ENCODE peak calls at places on chromosomes 13 and 19, in nine cellular contexts. One of them, this sample, is unnamed. For H3K36me3, the result is how much of the 10 kb centered on the place peaks cover.

GRCh38 chr19:30686911-30687566 is 314.9 kb downstream of the ZNF536 start:
- DNase-seq in heart right ventricle: no peak
- DNase-seq in Peyer's patch: no peak
- DNase-seq in GM23338: peak
- DNase-seq in tibial artery: no peak
- DNase-seq in right atrium auricular region: no peak
- DNase-seq in CD4-positive, CD25-positive, alpha-beta regulatory T cell: no peak
- DNase-seq in brain microvascular endothelial cell: no peak
- DNase-seq in upper lobe of left lung: no peak
- DNase-seq in this sample: no peak

GRCh38 chr13:40589285-40590109 is 76.9 kb downstream of the FOXO1 start:
- DNase-seq in heart right ventricle: peak
- DNase-seq in Peyer's patch: peak
- DNase-seq in GM23338: no peak
- DNase-seq in tibial artery: peak
- DNase-seq in right atrium auricular region: no peak
- DNase-seq in CD4-positive, CD25-positive, alpha-beta regulatory T cell: no peak
- DNase-seq in brain microvascular endothelial cell: peak
- DNase-seq in upper lobe of left lung: peak
- DNase-seq in this sample: no peak

GRCh38 chr19:2037676-2038255 is 13.3 kb downstream of the MKNK2 start:
- DNase-seq in heart right ventricle: no peak
- DNase-seq in Peyer's patch: peak
- DNase-seq in GM23338: no peak
- DNase-seq in tibial artery: no peak
- DNase-seq in right atrium auricular region: no peak
- DNase-seq in CD4-positive, CD25-positive, alpha-beta regulatory T cell: no peak
- DNase-seq in brain microvascular endothelial cell: no peak
- DNase-seq in upper lobe of left lung: peak
- DNase-seq in this sample: no peak

GRCh38 chr19:30733826-30734550 is 361.8 kb downstream of the ZNF536 start:
- DNase-seq in heart right ventricle: no peak
- DNase-seq in Peyer's patch: no peak
- DNase-seq in GM23338: peak
- DNase-seq in tibial artery: no peak
- DNase-seq in right atrium auricular region: no peak
- DNase-seq in CD4-positive, CD25-positive, alpha-beta regulatory T cell: no peak
- DNase-seq in brain microvascular endothelial cell: no peak
- DNase-seq in upper lobe of left lung: no peak
- DNase-seq in this sample: no peak

GRCh38 chr13:47933688-47934011 is 67.4 kb downstream of the SUCLA2 start:
- DNase-seq in heart right ventricle: no peak
- DNase-seq in Peyer's patch: no peak
- DNase-seq in GM23338: no peak
- DNase-seq in tibial artery: no peak
- DNase-seq in right atrium auricular region: no peak
- DNase-seq in CD4-positive, CD25-positive, alpha-beta regulatory T cell: no peak
- DNase-seq in brain microvascular endothelial cell: peak
- DNase-seq in upper lobe of left lung: no peak
- DNase-seq in this sample: no peak

GRCh38 chr13:74288361-74288911 is 154.2 kb upstream of the KLF12 start:
- DNase-seq in heart right ventricle: peak
- DNase-seq in Peyer's patch: peak
- DNase-seq in GM23338: peak
- DNase-seq in tibial artery: no peak
- DNase-seq in right atrium auricular region: no peak
- DNase-seq in CD4-positive, CD25-positive, alpha-beta regulatory T cell: no peak
- DNase-seq in brain microvascular endothelial cell: no peak
- DNase-seq in upper lobe of left lung: peak
- DNase-seq in this sample: peak

GRCh38 chr13:113664751-113665581 is 2.1 kb upstream of the GRK1 start:
- DNase-seq in heart right ventricle: no peak
- DNase-seq in Peyer's patch: peak
- DNase-seq in GM23338: no peak
- DNase-seq in tibial artery: peak
- DNase-seq in right atrium auricular region: no peak
- DNase-seq in CD4-positive, CD25-positive, alpha-beta regulatory T cell: no peak
- DNase-seq in brain microvascular endothelial cell: no peak
- DNase-seq in upper lobe of left lung: peak
- DNase-seq in this sample: no peak

GRCh38 chr13:96490590-96490989 is 400.7 kb downstream of the HS6ST3 start:
- DNase-seq in heart right ventricle: no peak
- DNase-seq in Peyer's patch: no peak
- DNase-seq in GM23338: no peak
- DNase-seq in tibial artery: no peak
- DNase-seq in right atrium auricular region: no peak
- DNase-seq in CD4-positive, CD25-positive, alpha-beta regulatory T cell: no peak
- DNase-seq in brain microvascular endothelial cell: no peak
- DNase-seq in upper lobe of left lung: no peak
- DNase-seq in this sample: no peak

GRCh38 chr13:78623132-78623531 is 19.8 kb upstream of the POU4F1 start:
- DNase-seq in heart right ventricle: no peak
- DNase-seq in Peyer's patch: no peak
- DNase-seq in GM23338: no peak
- DNase-seq in tibial artery: no peak
- DNase-seq in right atrium auricular region: no peak
- DNase-seq in CD4-positive, CD25-positive, alpha-beta regulatory T cell: no peak
- DNase-seq in brain microvascular endothelial cell: no peak
- DNase-seq in upper lobe of left lung: no peak
- DNase-seq in this sample: no peak

GRCh38 chr19:56105090-56105701 is 15.9 kb downstream of the ZNF787 start:
- DNase-seq in heart right ventricle: peak
- DNase-seq in Peyer's patch: peak
- DNase-seq in GM23338: peak
- DNase-seq in tibial artery: peak
- DNase-seq in right atrium auricular region: peak
- DNase-seq in CD4-positive, CD25-positive, alpha-beta regulatory T cell: peak
- DNase-seq in brain microvascular endothelial cell: no peak
- DNase-seq in upper lobe of left lung: peak
- DNase-seq in this sample: peak

GRCh38 chr19:17311455-17312248 is 2.3 kb downstream of the DDA1 start:
- DNase-seq in heart right ventricle: no peak
- DNase-seq in Peyer's patch: no peak
- DNase-seq in GM23338: no peak
- DNase-seq in tibial artery: no peak
- DNase-seq in right atrium auricular region: no peak
- DNase-seq in CD4-positive, CD25-positive, alpha-beta regulatory T cell: no peak
- DNase-seq in brain microvascular endothelial cell: peak
- DNase-seq in upper lobe of left lung: no peak
- DNase-seq in this sample: no peak

GRCh38 chr13:91085127-91085526 is 262.4 kb upstream of the MIR17HG start:
- DNase-seq in heart right ventricle: no peak
- DNase-seq in Peyer's patch: no peak
- DNase-seq in GM23338: no peak
- DNase-seq in tibial artery: no peak
- DNase-seq in right atrium auricular region: no peak
- DNase-seq in CD4-positive, CD25-positive, alpha-beta regulatory T cell: no peak
- DNase-seq in brain microvascular endothelial cell: no peak
- DNase-seq in upper lobe of left lung: no peak
- DNase-seq in this sample: no peak

GRCh38 chr19:45564131-45564780 is 20.3 kb downstream of the OPA3 start:
- DNase-seq in heart right ventricle: no peak
- DNase-seq in Peyer's patch: peak
- DNase-seq in GM23338: peak
- DNase-seq in tibial artery: no peak
- DNase-seq in right atrium auricular region: no peak
- DNase-seq in CD4-positive, CD25-positive, alpha-beta regulatory T cell: no peak
- DNase-seq in brain microvascular endothelial cell: no peak
- DNase-seq in upper lobe of left lung: no peak
- DNase-seq in this sample: no peak

GRCh38 chr13:20847298-20847697 is 55.2 kb downstream of the XPO4 start:
- DNase-seq in heart right ventricle: no peak
- DNase-seq in Peyer's patch: no peak
- DNase-seq in GM23338: peak
- DNase-seq in tibial artery: no peak
- DNase-seq in right atrium auricular region: no peak
- DNase-seq in CD4-positive, CD25-positive, alpha-beta regulatory T cell: no peak
- DNase-seq in brain microvascular endothelial cell: peak
- DNase-seq in upper lobe of left lung: no peak
- DNase-seq in this sample: peak

GRCh38 chr19:3080281-3080680 is 13.9 kb upstream of the GNA11 start:
- DNase-seq in heart right ventricle: no peak
- DNase-seq in Peyer's patch: peak
- DNase-seq in GM23338: no peak
- DNase-seq in tibial artery: no peak
- DNase-seq in right atrium auricular region: no peak
- DNase-seq in CD4-positive, CD25-positive, alpha-beta regulatory T cell: no peak
- DNase-seq in brain microvascular endothelial cell: peak
- DNase-seq in upper lobe of left lung: no peak
- DNase-seq in this sample: peak

GRCh38 chr19:47444388-47444821 is 25.1 kb upstream of the MEIS3 start:
- DNase-seq in heart right ventricle: no peak
- DNase-seq in Peyer's patch: no peak
- DNase-seq in GM23338: peak
- DNase-seq in tibial artery: no peak
- DNase-seq in right atrium auricular region: no peak
- DNase-seq in CD4-positive, CD25-positive, alpha-beta regulatory T cell: peak
- DNase-seq in brain microvascular endothelial cell: no peak
- DNase-seq in upper lobe of left lung: no peak
- DNase-seq in this sample: no peak

GRCh38 chr19:10037809-10038208 is 24.5 kb downstream of the RDH8 start:
- DNase-seq in heart right ventricle: no peak
- DNase-seq in Peyer's patch: no peak
- DNase-seq in GM23338: no peak
- DNase-seq in tibial artery: no peak
- DNase-seq in right atrium auricular region: no peak
- DNase-seq in CD4-positive, CD25-positive, alpha-beta regulatory T cell: no peak
- DNase-seq in brain microvascular endothelial cell: no peak
- DNase-seq in upper lobe of left lung: no peak
- DNase-seq in this sample: no peak

GRCh38 chr19:45161715-45162463 is 1.1 kb upstream of the NKPD1 start:
- DNase-seq in heart right ventricle: peak
- DNase-seq in Peyer's patch: no peak
- DNase-seq in GM23338: peak
- DNase-seq in tibial artery: no peak
- DNase-seq in right atrium auricular region: no peak
- DNase-seq in CD4-positive, CD25-positive, alpha-beta regulatory T cell: no peak
- DNase-seq in brain microvascular endothelial cell: no peak
- DNase-seq in upper lobe of left lung: no peak
- DNase-seq in this sample: no peak

GRCh38 chr13:87123987-87124784 is 547.0 kb upstream of the SLITRK5 start:
- DNase-seq in heart right ventricle: peak
- DNase-seq in Peyer's patch: no peak
- DNase-seq in GM23338: peak
- DNase-seq in tibial artery: no peak
- DNase-seq in right atrium auricular region: no peak
- DNase-seq in CD4-positive, CD25-positive, alpha-beta regulatory T cell: no peak
- DNase-seq in brain microvascular endothelial cell: peak
- DNase-seq in upper lobe of left lung: peak
- DNase-seq in this sample: no peak

GRCh38 chr13:31067416-31068118 is 94.1 kb downstream of the HSPH1 start:
- DNase-seq in heart right ventricle: no peak
- DNase-seq in Peyer's patch: no peak
- DNase-seq in GM23338: no peak
- DNase-seq in tibial artery: no peak
- DNase-seq in right atrium auricular region: no peak
- DNase-seq in CD4-positive, CD25-positive, alpha-beta regulatory T cell: no peak
- DNase-seq in brain microvascular endothelial cell: peak
- DNase-seq in upper lobe of left lung: no peak
- DNase-seq in this sample: no peak

GRCh38 chr19:995051-995827 is 5.0 kb upstream of the GRIN3B start:
- DNase-seq in heart right ventricle: no peak
- DNase-seq in Peyer's patch: no peak
- DNase-seq in GM23338: no peak
- DNase-seq in tibial artery: no peak
- DNase-seq in right atrium auricular region: no peak
- DNase-seq in CD4-positive, CD25-positive, alpha-beta regulatory T cell: no peak
- DNase-seq in brain microvascular endothelial cell: no peak
- DNase-seq in upper lobe of left lung: peak
- DNase-seq in this sample: no peak
- H3K36me3 ChIP-seq in heart right ventricle: under half
- H3K36me3 ChIP-seq in Peyer's patch: under half
- H3K36me3 ChIP-seq in GM23338: under half
- H3K36me3 ChIP-seq in tibial artery: under half
- H3K36me3 ChIP-seq in right atrium auricular region: under half
- H3K36me3 ChIP-seq in CD4-positive, CD25-positive, alpha-beta regulatory T cell: under half
- H3K36me3 ChIP-seq in brain microvascular endothelial cell: under half
- H3K36me3 ChIP-seq in upper lobe of left lung: under half
- H3K36me3 ChIP-seq in this sample: under half

GRCh38 chr19:37565370-37565669 is 29.3 kb downstream of the ZNF571 start:
- DNase-seq in heart right ventricle: no peak
- DNase-seq in Peyer's patch: no peak
- DNase-seq in GM23338: no peak
- DNase-seq in tibial artery: no peak
- DNase-seq in right atrium auricular region: no peak
- DNase-seq in CD4-positive, CD25-positive, alpha-beta regulatory T cell: no peak
- DNase-seq in brain microvascular endothelial cell: no peak
- DNase-seq in upper lobe of left lung: no peak
- DNase-seq in this sample: no peak
- H3K36me3 ChIP-seq in heart right ventricle: under half
- H3K36me3 ChIP-seq in Peyer's patch: under half
- H3K36me3 ChIP-seq in GM23338: half or more
- H3K36me3 ChIP-seq in tibial artery: under half
- H3K36me3 ChIP-seq in right atrium auricular region: half or more
- H3K36me3 ChIP-seq in CD4-positive, CD25-positive, alpha-beta regulatory T cell: under half
- H3K36me3 ChIP-seq in brain microvascular endothelial cell: under half
- H3K36me3 ChIP-seq in upper lobe of left lung: under half
- H3K36me3 ChIP-seq in this sample: under half

DNA sequence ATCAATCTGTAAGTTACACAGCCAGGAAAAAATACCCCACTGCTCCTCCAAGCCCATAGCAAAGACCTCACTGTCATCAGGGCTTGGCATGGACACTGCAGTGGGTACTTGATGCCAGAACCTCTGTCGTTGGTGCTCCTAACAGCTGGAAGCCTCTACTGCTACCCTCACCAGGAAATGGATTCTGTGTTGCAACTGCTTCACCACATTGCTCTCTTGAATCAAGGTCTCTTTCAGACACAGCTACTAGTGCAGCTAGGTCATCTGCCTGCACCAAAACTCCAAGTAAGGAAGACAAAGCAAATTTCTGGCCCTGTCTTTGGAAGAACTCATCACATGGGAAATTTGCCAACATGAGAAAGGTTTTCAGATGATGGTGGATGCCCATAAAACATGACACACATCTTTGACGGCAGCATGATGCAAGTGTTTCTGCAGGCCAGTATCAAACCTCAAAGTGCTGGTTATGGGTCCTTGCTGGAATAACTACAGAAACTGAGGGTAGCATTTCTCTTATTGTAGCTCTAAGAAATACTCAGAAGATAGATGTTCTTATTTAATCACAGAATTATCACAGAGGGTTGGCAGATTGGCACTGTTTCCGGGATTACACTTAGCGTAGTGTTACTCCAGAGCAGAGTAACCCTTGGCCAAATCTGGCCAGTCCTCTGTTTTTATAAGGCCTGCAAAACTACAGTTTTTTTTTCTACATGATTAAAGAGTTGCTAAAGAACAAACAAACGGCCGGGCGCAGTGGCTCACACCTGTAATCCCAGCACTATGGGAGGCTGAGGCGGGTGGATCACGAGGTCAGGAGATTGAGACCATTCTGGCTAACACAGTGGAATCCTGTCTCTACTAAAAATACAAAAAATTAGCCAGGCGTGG is 12.9 kb upstream of the PCCA start:
- DNase-seq in heart right ventricle: no peak
- DNase-seq in Peyer's patch: no peak
- DNase-seq in GM23338: no peak
- DNase-seq in tibial artery: no peak
- DNase-seq in right atrium auricular region: no peak
- DNase-seq in CD4-positive, CD25-positive, alpha-beta regulatory T cell: no peak
- DNase-seq in brain microvascular endothelial cell: no peak
- DNase-seq in upper lobe of left lung: no peak
- DNase-seq in this sample: no peak
- H3K36me3 ChIP-seq in heart right ventricle: under half
- H3K36me3 ChIP-seq in Peyer's patch: under half
- H3K36me3 ChIP-seq in GM23338: under half
- H3K36me3 ChIP-seq in tibial artery: under half
- H3K36me3 ChIP-seq in right atrium auricular region: under half
- H3K36me3 ChIP-seq in CD4-positive, CD25-positive, alpha-beta regulatory T cell: under half
- H3K36me3 ChIP-seq in brain microvascular endothelial cell: under half
- H3K36me3 ChIP-seq in upper lobe of left lung: under half
- H3K36me3 ChIP-seq in this sample: under half

GRCh38 chr13:50026788-50027473 is 11.7 kb downstream of the KCNRG start:
- DNase-seq in heart right ventricle: no peak
- DNase-seq in Peyer's patch: no peak
- DNase-seq in GM23338: no peak
- DNase-seq in tibial artery: no peak
- DNase-seq in right atrium auricular region: no peak
- DNase-seq in CD4-positive, CD25-positive, alpha-beta regulatory T cell: no peak
- DNase-seq in brain microvascular endothelial cell: no peak
- DNase-seq in upper lobe of left lung: no peak
- DNase-seq in this sample: peak
- H3K36me3 ChIP-seq in heart right ventricle: under half
- H3K36me3 ChIP-seq in Peyer's patch: under half
- H3K36me3 ChIP-seq in GM23338: under half
- H3K36me3 ChIP-seq in tibial artery: under half
- H3K36me3 ChIP-seq in right atrium auricular region: under half
- H3K36me3 ChIP-seq in CD4-positive, CD25-positive, alpha-beta regulatory T cell: under half
- H3K36me3 ChIP-seq in brain microvascular endothelial cell: under half
- H3K36me3 ChIP-seq in upper lobe of left lung: under half
- H3K36me3 ChIP-seq in this sample: under half

This sample was measured in small intestine.